ENCODE peak calls at places on chromosomes 7 and 10, in seven cellular contexts. S, J, Z, W, Y, X and O are unnamed samples. For H3K9me3, the result is how much of the 10 kb centered on the place peaks cover.

GRCh38 chr7:23931633-23932032 is 221.6 kb downstream of the STK31 start:
- DNase-seq in J (no peak), S (no peak), Y (no peak), Z (no peak), X (no peak), W (no peak), O (no peak)

GRCh38 chr7:23469150-23469960 is 936 bp downstream of the IGF2BP3 start:
- DNase-seq in W (peak), J (no peak), Z (no peak), X (no peak), Y (peak), S (no peak), O (peak)

GRCh38 chr7:9083837-9084236 is 650.4 kb downstream of the NXPH1 start:
- DNase-seq in X (no peak), J (no peak), S (no peak), W (no peak), Z (no peak), Y (peak), O (no peak)

GRCh38 chr10:60444494-60445064 is 54.9 kb upstream of the ANK3 start:
- DNase-seq in J (no peak), S (no peak), Y (no peak), W (no peak), Z (no peak), X (no peak), O (no peak)

GRCh38 chr10:5832946-5833345 is 19.7 kb upstream of the GDI2 start:
- DNase-seq in Y (peak), J (no peak), X (no peak), W (no peak), Z (no peak), S (no peak), O (no peak)

GRCh38 chr7:157337316-157338149 is 729 bp downstream of the DNAJB6 start:
- DNase-seq in J (no peak), Z (peak), S (peak), X (peak), Y (peak), W (peak), O (peak)

GRCh38 chr10:98555011-98555619 is 108.4 kb upstream of the HPS1 start:
- DNase-seq in X (no peak), Z (no peak), W (no peak), J (no peak), Y (no peak), S (no peak), O (no peak)

GRCh38 chr10:29141761-29142160 is 147.1 kb upstream of the LYZL1 start:
- DNase-seq in Z (no peak), J (no peak), Y (no peak), X (no peak), W (no peak), S (no peak), O (no peak)

GRCh38 chr7:127988743-127989142 is 42.5 kb downstream of the LRRC4 start:
- DNase-seq in W (no peak), X (no peak), J (no peak), Z (no peak), Y (no peak), S (no peak), O (no peak)

GRCh38 chr7:10412426-10413019 is 561.1 kb upstream of the PHF14 start:
- DNase-seq in S (no peak), Y (no peak), Z (peak), J (no peak), W (peak), X (no peak), O (no peak)

GRCh38 chr7:156751319-156751718 is 110.7 kb downstream of the RNF32 start:
- DNase-seq in J (no peak), Y (no peak), W (no peak), S (no peak), X (no peak), Z (no peak), O (no peak)

GRCh38 chr10:7111574-7111973 is 299.3 kb downstream of the SFMBT2 start:
- DNase-seq in Y (no peak), W (no peak), X (no peak), J (no peak), S (no peak), Z (no peak), O (no peak)

GRCh38 chr7:46003896-46004875 is 83.1 kb upstream of the IGFBP3 start:
- DNase-seq in W (no peak), Y (no peak), S (no peak), J (no peak), Z (no peak), X (no peak), O (no peak)

GRCh38 chr10:80484243-80484642 is 30.1 kb downstream of the TSPAN14 start:
- DNase-seq in Z (no peak), J (no peak), X (no peak), W (no peak), Y (no peak), S (no peak), O (no peak)

GRCh38 chr7:11630355-11630754 is 201.6 kb downstream of the THSD7A start:
- DNase-seq in J (no peak), X (no peak), Y (no peak), Z (no peak), W (no peak), S (no peak), O (no peak)

GRCh38 chr7:106583706-106584690 is 77.0 kb downstream of the CCDC71L start:
- DNase-seq in J (no peak), Y (no peak), W (no peak), X (no peak), S (no peak), Z (no peak), O (no peak)

GRCh38 chr10:11035318-11035920 is 17.7 kb downstream of the CELF2 start:
- DNase-seq in Z (no peak), S (peak), J (peak), Y (no peak), W (no peak), X (no peak), O (no peak)

GRCh38 chr10:74875966-74876365 is 49.6 kb downstream of the KAT6B start:
- DNase-seq in S (no peak), X (no peak), J (no peak), W (no peak), Y (no peak), Z (no peak), O (no peak)

GRCh38 chr10:102927311-102928010 is 9.4 kb downstream of the CNNM2 start:
- DNase-seq in J (no peak), X (no peak), W (no peak), S (no peak), Z (no peak), Y (no peak), O (no peak)

GRCh38 chr7:107167483-107168232 is 1.1 kb upstream of the HBP1 start:
- DNase-seq in Z (no peak), S (no peak), Y (no peak), X (peak), J (no peak), W (peak), O (peak)

DNA sequence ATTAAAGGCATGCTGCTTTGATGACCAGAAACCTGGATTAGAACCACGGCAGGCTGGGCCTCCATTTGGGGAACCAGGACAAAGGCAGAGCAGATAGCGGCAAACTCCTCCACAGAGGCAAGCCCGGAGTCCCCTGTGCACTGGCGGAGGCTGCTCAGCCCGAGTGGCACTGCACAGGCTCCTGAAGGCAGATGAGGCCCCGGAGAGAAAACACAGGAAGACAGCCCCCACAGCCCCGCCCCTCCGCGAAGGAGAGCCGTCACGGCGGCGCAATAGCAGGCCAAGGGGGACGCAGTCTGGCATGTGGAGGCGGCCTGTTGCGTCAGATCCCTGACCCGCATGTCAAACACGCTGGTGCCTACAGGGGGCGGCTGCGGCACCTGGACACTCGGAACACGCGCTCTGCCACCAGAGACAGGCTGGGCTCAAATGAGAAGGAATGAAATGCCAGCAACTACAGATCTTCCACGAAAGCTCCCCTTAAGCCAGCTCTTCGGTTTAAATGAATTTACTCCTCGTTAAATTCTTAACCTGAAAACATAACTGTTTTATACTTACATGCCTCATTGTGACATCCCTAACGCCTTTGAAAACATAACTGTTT is 128.5 kb downstream of the MAD1L1 start:
- DNase-seq in Y (peak), X (no peak), J (peak), W (peak), Z (peak), S (peak), O (peak)
- H3K4me3 ChIP-seq in Y (no peak), X (no peak), J (peak), W (peak), Z (no peak), S (peak), O (peak)

DNA sequence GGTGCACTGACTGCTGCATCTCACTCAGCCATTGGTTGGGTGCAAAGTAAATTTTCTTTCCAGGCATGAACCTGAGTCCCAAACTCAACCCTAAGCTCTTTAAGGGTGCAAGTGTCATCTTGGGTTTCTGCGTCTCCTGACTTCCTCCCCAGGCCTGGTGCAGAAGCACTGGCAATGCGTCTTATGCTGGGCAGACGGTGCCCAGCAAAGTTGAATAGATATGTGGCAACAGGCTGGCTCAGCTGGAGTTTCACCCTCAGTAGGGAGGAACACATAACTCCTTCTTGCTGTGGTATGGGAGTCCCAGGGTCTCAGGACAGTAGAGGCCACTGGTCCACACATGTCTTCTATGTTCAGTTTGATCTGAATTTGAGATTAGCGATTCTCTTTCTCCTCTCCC is 181.3 kb downstream of the RPS24 start:
- DNase-seq in J (no peak), Y (no peak), W (no peak), S (no peak), X (no peak), Z (no peak), O (no peak)
- H3K27ac ChIP-seq in J (peak), Y (no peak), W (no peak), S (no peak), X (no peak), Z (peak), O (no peak)

GRCh38 chr10:130784326-130784725 is 527.2 kb downstream of the TCERG1L start:
- DNase-seq in Y (no peak), W (no peak), S (no peak), J (no peak), X (no peak), Z (no peak), O (no peak)

GRCh38 chr10:130786365-130786966 is 525.1 kb downstream of the TCERG1L start:
- DNase-seq in Z (no peak), J (no peak), S (no peak), W (no peak), Y (no peak), X (no peak), O (no peak)

GRCh38 chr10:130787821-130788220 is 523.7 kb downstream of the TCERG1L start:
- DNase-seq in Y (no peak), S (no peak), W (no peak), X (no peak), J (no peak), Z (no peak), O (no peak)

GRCh38 chr10:130790339-130790738 is 521.2 kb downstream of the TCERG1L start:
- DNase-seq in W (no peak), X (peak), S (no peak), Y (no peak), J (no peak), Z (no peak), O (no peak)

GRCh38 chr10:130787252-130787651 is 524.3 kb downstream of the TCERG1L start:
- DNase-seq in W (no peak), S (no peak), Z (peak), J (no peak), X (no peak), Y (no peak), O (no peak)
- H3K9me3 ChIP-seq in W (under half), S (under half), Z (under half), J (under half), X (under half), Y (under half), O (under half)

DNA sequence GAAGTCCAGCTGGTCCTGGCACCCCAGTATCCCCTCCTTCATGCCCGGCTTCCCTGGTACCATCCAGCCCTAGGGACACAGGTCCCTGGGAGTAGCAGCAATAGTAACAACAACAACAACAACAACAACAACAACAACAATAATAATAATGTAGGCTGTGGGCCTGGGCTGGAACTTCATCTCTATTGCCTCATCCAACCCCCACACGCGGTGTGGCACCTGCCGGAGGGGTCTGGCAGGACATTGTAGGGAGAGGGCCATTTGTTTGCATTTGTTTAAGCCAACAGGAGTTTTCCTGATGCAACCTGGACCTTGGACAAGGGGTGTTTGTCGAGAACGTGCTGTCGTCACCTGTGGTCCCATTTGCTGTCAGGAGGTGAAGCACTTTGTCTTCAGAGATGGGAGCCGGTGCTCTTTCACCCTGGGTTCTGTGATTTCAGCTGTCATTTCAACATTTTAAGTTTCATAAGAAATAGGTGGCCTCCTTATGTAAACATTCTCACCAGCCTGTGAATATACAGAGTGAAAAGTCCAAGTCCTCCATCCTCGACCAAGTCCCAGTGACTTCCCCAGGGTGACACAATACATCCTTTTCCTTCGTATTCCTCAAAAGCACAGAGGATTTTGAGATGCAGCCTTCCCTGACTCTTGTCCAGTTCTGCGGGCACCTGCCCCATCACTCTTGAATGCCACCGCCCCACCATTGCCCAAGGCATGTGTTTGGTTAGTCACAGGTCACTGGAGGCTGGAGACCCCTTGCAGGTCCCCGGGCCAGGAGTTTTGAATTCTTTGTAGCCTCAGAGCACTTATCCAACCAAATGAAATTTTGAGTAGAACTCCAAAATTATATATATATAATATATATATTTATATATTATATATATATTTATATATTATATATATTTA is 9.2 kb downstream of the LHPP start:
- DNase-seq in J (no peak), Z (peak), S (no peak), Y (no peak), W (no peak), X (peak), O (no peak)
- H3K4me3 ChIP-seq in J (no peak), Z (no peak), S (no peak), Y (no peak), W (no peak), X (no peak), O (no peak)

DNA sequence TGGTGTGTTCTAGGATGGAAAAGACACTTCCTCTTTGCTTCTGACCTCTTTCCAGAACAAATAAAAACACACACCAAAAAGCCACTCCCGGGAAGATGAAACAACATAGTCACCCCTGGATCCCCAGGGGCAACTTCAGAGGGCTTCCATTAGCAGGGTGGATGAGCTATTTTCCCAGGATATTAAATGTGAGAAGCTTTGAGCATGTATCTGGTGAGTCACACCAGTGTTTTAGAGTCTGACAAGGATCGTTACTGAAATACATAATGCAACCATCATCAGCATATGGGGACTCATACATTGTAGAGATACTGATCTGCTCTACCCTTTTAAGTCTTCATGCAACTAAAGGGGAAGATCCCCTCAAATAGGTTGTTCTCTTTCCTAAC is 115.5 kb upstream of the ZNF438 start:
- DNase-seq in J (no peak), S (no peak), X (no peak), Y (no peak), W (no peak), Z (no peak), O (no peak)
- H3K27ac ChIP-seq in J (no peak), S (peak), X (no peak), Y (no peak), W (no peak), Z (no peak), O (no peak)

DNA sequence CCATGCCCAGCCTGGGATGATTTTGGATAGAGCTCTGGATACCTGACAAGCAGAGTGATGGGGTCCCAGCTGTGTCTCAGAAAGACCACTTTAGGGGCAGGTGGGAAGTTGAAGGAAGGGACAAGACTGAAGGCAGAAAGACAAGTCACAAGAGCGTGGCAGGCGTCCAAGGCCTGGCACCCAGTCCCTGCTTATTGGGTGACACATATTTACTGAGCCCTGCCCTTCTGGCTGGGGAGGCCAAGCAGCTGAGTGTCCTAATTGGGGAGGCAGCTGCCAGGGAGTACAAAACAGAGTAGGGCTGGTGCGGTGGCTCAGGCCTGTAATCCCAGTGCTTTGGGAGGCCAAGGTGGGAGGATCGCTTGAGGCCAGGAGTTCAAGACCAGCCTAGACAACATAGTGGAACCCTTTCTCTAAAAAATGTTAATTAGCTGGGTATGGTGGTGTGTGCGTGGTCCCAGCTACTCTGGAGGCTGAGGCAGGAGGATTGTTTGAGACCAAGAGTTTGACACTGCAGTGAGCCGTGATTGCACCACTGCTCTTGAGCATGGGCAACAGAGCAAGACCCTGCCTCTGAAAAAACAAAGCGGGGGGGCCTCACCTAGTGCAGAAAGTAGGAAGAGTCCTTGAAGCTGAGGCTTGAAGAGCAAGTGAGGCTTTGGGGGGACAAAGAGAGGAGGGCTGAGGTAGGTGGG is 53.0 kb upstream of the GTF2I start:
- DNase-seq in S (peak), Y (no peak), J (no peak), W (no peak), X (peak), Z (peak), O (no peak)
- H3K9me3 ChIP-seq in S (under half), Y (under half), J (under half), W (under half), X (under half), Z (under half), O (under half)

GRCh38 chr10:49062229-49062628 is 53.1 kb downstream of the VSTM4 start:
- DNase-seq in S (no peak), J (no peak), W (no peak), Y (no peak), X (no peak), Z (no peak), O (no peak)

GRCh38 chr10:49057481-49057880 is 57.8 kb downstream of the VSTM4 start:
- DNase-seq in Y (no peak), Z (no peak), S (no peak), X (no peak), J (no peak), W (no peak), O (no peak)

GRCh38 chr10:49056356-49056755 is 59.0 kb downstream of the VSTM4 start:
- DNase-seq in S (no peak), Y (no peak), J (no peak), Z (peak), W (no peak), X (no peak), O (no peak)

GRCh38 chr10:49058341-49059255 is 56.7 kb downstream of the VSTM4 start:
- DNase-seq in X (no peak), J (no peak), W (no peak), Y (no peak), Z (peak), S (peak), O (no peak)

GRCh38 chr10:49061667-49062066 is 53.7 kb downstream of the VSTM4 start:
- DNase-seq in J (no peak), X (no peak), S (no peak), W (no peak), Z (no peak), Y (no peak), O (no peak)
- H3K4me3 ChIP-seq in J (no peak), X (no peak), S (no peak), W (no peak), Z (no peak), Y (no peak), O (no peak)

DNA sequence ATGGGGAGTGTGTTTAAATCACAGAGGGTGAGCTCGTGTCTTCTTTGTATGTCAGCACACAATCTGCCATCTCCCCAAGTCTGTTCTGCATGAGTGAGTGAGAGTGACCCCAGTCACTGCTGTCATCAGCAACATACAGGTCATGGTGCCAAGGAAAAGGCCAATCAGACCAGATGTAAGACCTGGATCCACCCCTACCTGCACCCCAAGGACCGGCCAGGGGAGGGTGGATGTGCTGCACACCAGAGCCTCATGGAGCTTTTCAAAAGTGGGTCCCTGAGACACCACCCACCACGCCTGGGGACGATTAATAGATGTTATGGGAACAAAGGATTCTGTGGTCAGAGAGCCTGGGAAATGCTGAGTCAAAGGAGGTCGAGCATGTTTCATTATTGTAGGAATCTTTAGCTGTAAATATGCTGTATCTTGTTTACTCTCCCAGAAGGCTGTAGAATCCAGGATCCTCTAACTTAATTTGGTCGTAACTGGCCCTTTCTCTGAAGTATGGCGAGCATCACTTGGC is 420.5 kb downstream of the RPS24 start:
- DNase-seq in Y (no peak), Z (no peak), X (no peak), J (no peak), S (no peak), W (no peak), O (no peak)
- H3K27ac ChIP-seq in Y (no peak), Z (no peak), X (no peak), J (no peak), S (no peak), W (no peak), O (no peak)

DNA sequence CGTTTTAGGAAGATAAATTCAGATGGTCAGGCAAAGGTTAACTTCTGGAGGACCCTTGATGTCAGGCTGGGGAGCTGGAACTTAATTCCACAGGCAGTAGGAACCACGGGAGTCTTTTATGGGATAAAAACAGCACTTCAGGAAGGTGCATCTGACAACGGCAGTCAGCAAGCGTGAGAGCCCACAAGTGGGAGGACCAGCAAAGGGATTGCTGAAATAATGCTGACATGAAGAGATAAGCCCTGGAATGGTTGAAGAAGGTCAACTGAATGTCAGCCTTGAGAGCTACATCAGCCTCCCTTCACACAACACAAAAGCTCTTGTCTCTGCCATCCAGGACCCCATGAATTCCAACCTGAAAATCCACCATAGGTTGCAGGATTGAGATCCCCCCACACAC is 138.8 kb downstream of the SORCS1 start:
- DNase-seq in J (no peak), S (no peak), X (no peak), W (no peak), Z (no peak), Y (no peak), O (no peak)
- H3K9me3 ChIP-seq in J (under half), S (under half), X (under half), W (under half), Z (under half), Y (under half), O (under half)